ENCODE peak calls at places on chromosomes 3 and 15, in six cellular contexts. V, C, J, H, U and F are unnamed samples.

GRCh38 chr3:175005881-175006280 is 146.7 kb downstream of the NAALADL2 start:
- DNase-seq in H (no peak), J (peak), U (no peak), C (no peak), V (no peak), F (peak)

GRCh38 chr3:5250467-5251195 is 63.1 kb downstream of the EDEM1 start:
- DNase-seq in H (no peak), U (no peak), C (no peak), J (peak), V (no peak), F (peak)

GRCh38 chr15:40281057-40281850 is 1.6 kb downstream of the ANKRD63 start:
- DNase-seq in H (no peak), J (no peak), U (no peak), C (no peak), V (no peak), F (no peak)

GRCh38 chr3:29430558-29430971 is 149.7 kb downstream of the RBMS3 start:
- DNase-seq in U (peak), V (no peak), H (no peak), J (peak), C (no peak), F (peak)

GRCh38 chr15:85356276-85356675 is 24.1 kb upstream of the AKAP13 start:
- DNase-seq in H (no peak), J (no peak), U (no peak), V (no peak), C (no peak), F (no peak)

GRCh38 chr3:127750226-127751031 is 71.9 kb downstream of the MGLL start:
- DNase-seq in J (peak), H (no peak), U (no peak), V (no peak), C (no peak), F (peak)

GRCh38 chr3:150130404-150131100 is 159.9 kb upstream of the PFN2 start:
- DNase-seq in H (no peak), U (no peak), J (no peak), C (no peak), V (no peak), F (no peak)

GRCh38 chr3:42159706-42160472 is 68.7 kb downstream of the TRAK1 start:
- DNase-seq in J (peak), H (peak), V (peak), C (no peak), U (peak), F (peak)

GRCh38 chr15:39586387-39587171 is 5.7 kb downstream of the THBS1 start:
- DNase-seq in H (no peak), J (peak), C (no peak), U (no peak), V (no peak), F (peak)

GRCh38 chr3:185460719-185461350 is 38.0 kb downstream of the TMEM41A start:
- DNase-seq in J (peak), C (no peak), H (peak), U (no peak), V (no peak), F (peak)

GRCh38 chr3:128549283-128550112 is 56.5 kb upstream of the GATA2 start:
- DNase-seq in V (no peak), U (no peak), H (no peak), J (peak), C (peak), F (peak)

GRCh38 chr3:124599779-124600693 is 130.2 kb upstream of the UMPS start:
- DNase-seq in V (no peak), J (peak), C (peak), H (no peak), U (no peak), F (no peak)